ENCODE peak calls at places on chromosomes 11 and 22, in four cellular contexts. O is Right ventricle myocardium superior; U is T-helper 1 cell; C is activated CD4-positive, alpha-beta T cell treated with anti-CD3 and anti-CD28 coated beads, Interleukin-2, amount 50 U/mL, for 1 hour. Y is an unnamed sample.

GRCh38 chr11:33257160-33257896 is at the start of gene HIPK3:
- DNase-seq in U (peak), C (peak), O (peak), Y (peak)

GRCh38 chr11:3840289-3840869 is 380 bp downstream of the RHOG start:
- DNase-seq in O (no peak), C (peak), U (no peak), Y (no peak)

GRCh38 chr11:87300640-87301381 is 263.1 kb downstream of the TMEM135 start:
- DNase-seq in C (no peak), O (no peak), U (no peak), Y (no peak)

GRCh38 chr11:88175004-88175706 is at the start of gene RAB38:
- DNase-seq in C (no peak), U (no peak), O (peak), Y (no peak)

GRCh38 chr11:120205596-120206161 is 5.2 kb upstream of the OAF start:
- DNase-seq in U (no peak), C (no peak), O (no peak), Y (no peak)

GRCh38 chr11:60844045-60844869 is 2.3 kb downstream of the CCDC86 start:
- DNase-seq in C (no peak), U (no peak), O (no peak), Y (no peak)

GRCh38 chr22:23061471-23062280 is 8.6 kb upstream of the GNAZ start:
- DNase-seq in C (no peak), U (no peak), O (no peak), Y (no peak)

GRCh38 chr11:119795231-119795630 is 66.2 kb upstream of the NECTIN1 start:
- DNase-seq in U (no peak), O (no peak), C (no peak), Y (peak)

GRCh38 chr11:1829039-1829820 is 5.6 kb upstream of the SYT8 start:
- DNase-seq in O (no peak), C (no peak), U (no peak), Y (no peak)

GRCh38 chr11:44596541-44597276 is 31.2 kb downstream of the CD82 start:
- DNase-seq in C (peak), U (peak), O (no peak), Y (no peak)

Y was measured in A549.